ENCODE peak calls at places on chromosomes 1 and 21, in seven cellular contexts. R is ovary; A is stimulated activated CD8-positive, alpha-beta memory T cell treated with anti-CD3 and anti-CD28 coated beads, Interleukin-15, amount 100 ng/mL, for 1 hour; O is RCC 7860; Y is fibroblast of pulmonary artery; Q is H54; P is SJCRH30. E is an unnamed sample.
A peak's percentile ranks its signal among the peaks of the same experiment; 100 is the strongest.

GRCh38 chr21:24514081-24514733 is 1093.1 kb downstream of the MRPL39 start:
- DNase-seq in R (no peak), A (no peak), O (no peak), Y (peak; percentile 4), Q (no peak), P (no peak), E (peak; percentile 8)

GRCh38 chr1:188706742-188707141 is 1770.9 kb downstream of the BRINP3 start:
- DNase-seq in R (no peak), A (no peak), O (peak; percentile 84), Y (peak; percentile 75), Q (peak; percentile 3), P (no peak), E (peak; percentile 45)

GRCh38 chr1:115138973-115139372 is 49.7 kb upstream of the TSPAN2 start:
- DNase-seq in R (peak; percentile 90), A (peak; percentile 15), O (peak; percentile 86), Y (peak; percentile 97), Q (peak; percentile 72), P (peak; percentile 71), E (peak; percentile 56)

GRCh38 chr1:221994274-221994698 is 252.4 kb upstream of the DUSP10 start:
- DNase-seq in R (no peak), A (no peak), O (peak; percentile 47), Y (no peak), Q (no peak), P (no peak), E (no peak)

GRCh38 chr1:52727114-52727586 is 897 bp downstream of the ZYG11B start:
- DNase-seq in R (no peak), A (no peak), O (no peak), Y (no peak), Q (no peak), P (peak; percentile 64), E (no peak)

GRCh38 chr1:206415913-206416312 is 54.4 kb upstream of the IKBKE start:
- DNase-seq in R (no peak), A (no peak), O (no peak), Y (no peak), Q (no peak), P (no peak), E (no peak)

GRCh38 chr1:59179673-59180072 is 117.2 kb upstream of the FGGY start:
- DNase-seq in R (no peak), A (no peak), O (no peak), Y (no peak), Q (no peak), P (no peak), E (no peak)

GRCh38 chr1:77888429-77889239 is at the start of gene NEXN:
- DNase-seq in R (peak; percentile 78), A (no peak), O (peak; percentile 55), Y (peak; percentile 88), Q (peak; percentile 38), P (peak; percentile 94), E (peak; percentile 31)

GRCh38 chr1:32619701-32620485 is 30.5 kb downstream of the ZBTB8OS start:
- DNase-seq in R (no peak), A (no peak), O (no peak), Y (peak; percentile 54), Q (no peak), P (no peak), E (no peak)